ENCODE peak calls at places on chromosomes 12 and 14, in nine cellular contexts. B, K, Y, Z, O, H, M, P and C are unnamed samples.

GRCh38 chr12:113190761-113191160 is 5.2 kb downstream of the RITA1 start:
- DNase-seq in B (peak), K (peak), Y (no peak), Z (no peak), O (no peak), H (peak), M (no peak), P (no peak), C (no peak)

GRCh38 chr12:96140110-96140509 is 54.1 kb upstream of the ELK3 start:
- DNase-seq in B (peak), K (peak), Y (no peak), Z (no peak), O (no peak), H (peak), M (no peak), P (no peak), C (no peak)

GRCh38 chr12:120121766-120122293 is 5.3 kb upstream of the RAB35 start:
- DNase-seq in B (no peak), K (no peak), Y (no peak), Z (no peak), O (no peak), H (no peak), M (no peak), P (no peak), C (no peak)

GRCh38 chr14:89269404-89269803 is 147.6 kb downstream of the FOXN3 start:
- DNase-seq in B (no peak), K (no peak), Y (no peak), Z (no peak), O (no peak), H (no peak), M (no peak), P (no peak), C (no peak)

GRCh38 chr14:64194404-64194803 is 99.8 kb downstream of the ESR2 start:
- DNase-seq in B (no peak), K (no peak), Y (no peak), Z (no peak), O (no peak), H (no peak), M (no peak), P (no peak), C (no peak)

GRCh38 chr14:55301722-55302121 is 30.5 kb downstream of the FBXO34 start:
- DNase-seq in B (peak), K (peak), Y (no peak), Z (no peak), O (no peak), H (peak), M (no peak), P (peak), C (no peak)

GRCh38 chr12:9910716-9911421 is 21.3 kb downstream of the CLEC2A start:
- DNase-seq in B (peak), K (no peak), Y (no peak), Z (no peak), O (no peak), H (peak), M (no peak), P (no peak), C (no peak)

GRCh38 chr14:94110552-94111181 is at the start of gene IFI27:
- DNase-seq in B (no peak), K (peak), Y (peak), Z (peak), O (peak), H (no peak), M (no peak), P (peak), C (no peak)

GRCh38 chr14:100714205-100714781 is 12.4 kb upstream of the DLK1 start:
- DNase-seq in B (no peak), K (no peak), Y (no peak), Z (no peak), O (no peak), H (no peak), M (no peak), P (peak), C (no peak)

GRCh38 chr14:24690492-24690891 is 56.5 kb upstream of the GZMB start:
- DNase-seq in B (no peak), K (no peak), Y (no peak), Z (peak), O (no peak), H (no peak), M (no peak), P (no peak), C (no peak)

GRCh38 chr12:115794659-115795081 is 482.8 kb downstream of the MED13L start:
- DNase-seq in B (no peak), K (no peak), Y (no peak), Z (no peak), O (no peak), H (no peak), M (no peak), P (no peak), C (no peak)

GRCh38 chr14:103662591-103662990 is 33.6 kb downstream of the KLC1 start:
- DNase-seq in B (no peak), K (no peak), Y (no peak), Z (no peak), O (no peak), H (no peak), M (no peak), P (no peak), C (no peak)

GRCh38 chr12:78473136-78473535 is 391.4 kb upstream of the SYT1 start:
- DNase-seq in B (no peak), K (peak), Y (no peak), Z (no peak), O (no peak), H (peak), M (no peak), P (no peak), C (no peak)

GRCh38 chr14:90615444-90616095 is 200.7 kb downstream of the TTC7B start:
- DNase-seq in B (no peak), K (no peak), Y (peak), Z (no peak), O (no peak), H (no peak), M (peak), P (no peak), C (no peak)

GRCh38 chr14:88837495-88837894 is 13.0 kb downstream of the TTC8 start:
- DNase-seq in B (no peak), K (no peak), Y (no peak), Z (no peak), O (no peak), H (no peak), M (no peak), P (no peak), C (no peak)

GRCh38 chr14:76846331-76847047 is 20.3 kb downstream of the LRRC74A start:
- DNase-seq in B (peak), K (no peak), Y (no peak), Z (no peak), O (no peak), H (no peak), M (no peak), P (no peak), C (no peak)

GRCh38 chr12:110059651-110060000 is 11.3 kb upstream of the C12orf76 start:
- DNase-seq in B (no peak), K (no peak), Y (no peak), Z (no peak), O (no peak), H (no peak), M (no peak), P (no peak), C (no peak)

GRCh38 chr12:123109319-123109772 is 41.5 kb downstream of the PITPNM2 start:
- DNase-seq in B (no peak), K (no peak), Y (no peak), Z (no peak), O (no peak), H (no peak), M (no peak), P (peak), C (no peak)

GRCh38 chr14:82052778-82053177 is 519.1 kb upstream of the SEL1L start:
- DNase-seq in B (no peak), K (no peak), Y (no peak), Z (no peak), O (no peak), H (no peak), M (no peak), P (no peak), C (no peak)

GRCh38 chr12:69512820-69513219 is 42.6 kb downstream of the FRS2 start:
- DNase-seq in B (no peak), K (peak), Y (no peak), Z (no peak), O (no peak), H (peak), M (no peak), P (no peak), C (no peak)

GRCh38 chr12:120856980-120857379 is 47.2 kb downstream of the SPPL3 start:
- DNase-seq in B (peak), K (peak), Y (no peak), Z (no peak), O (no peak), H (no peak), M (no peak), P (no peak), C (no peak)

GRCh38 chr14:33646692-33647260 is 304.1 kb downstream of the EGLN3 start:
- DNase-seq in B (no peak), K (peak), Y (no peak), Z (no peak), O (no peak), H (no peak), M (no peak), P (no peak), C (no peak)

GRCh38 chr12:30268036-30268435 is 427.6 kb downstream of the IPO8 start:
- DNase-seq in B (no peak), K (no peak), Y (no peak), Z (no peak), O (no peak), H (no peak), M (no peak), P (no peak), C (no peak)

GRCh38 chr12:51534216-51534615 is 56.8 kb upstream of the SCN8A start:
- DNase-seq in B (no peak), K (no peak), Y (no peak), Z (no peak), O (no peak), H (no peak), M (no peak), P (no peak), C (no peak)

GRCh38 chr14:31947680-31948580 is 129.2 kb upstream of the ARHGAP5 start:
- DNase-seq in B (no peak), K (no peak), Y (no peak), Z (no peak), O (no peak), H (no peak), M (no peak), P (no peak), C (no peak)

GRCh38 chr14:82854131-82854530 is 1320.5 kb upstream of the SEL1L start:
- DNase-seq in B (no peak), K (no peak), Y (no peak), Z (no peak), O (no peak), H (no peak), M (no peak), P (no peak), C (no peak)

GRCh38 chr14:55329999-55330710 is 58.9 kb downstream of the FBXO34 start:
- DNase-seq in B (no peak), K (peak), Y (no peak), Z (no peak), O (no peak), H (peak), M (no peak), P (no peak), C (no peak)

GRCh38 chr12:44817687-44818086 is 58.4 kb downstream of the NELL2 start:
- DNase-seq in B (no peak), K (no peak), Y (no peak), Z (no peak), O (no peak), H (no peak), M (no peak), P (no peak), C (no peak)

GRCh38 chr14:90201344-90201743 is 55.0 kb upstream of the PSMC1 start:
- DNase-seq in B (no peak), K (no peak), Y (no peak), Z (no peak), O (no peak), H (no peak), M (no peak), P (no peak), C (no peak)

GRCh38 chr14:87111141-87111540 is 881.8 kb downstream of the GALC start:
- DNase-seq in B (no peak), K (no peak), Y (no peak), Z (no peak), O (no peak), H (no peak), M (no peak), P (no peak), C (no peak)

GRCh38 chr12:131849700-131850553 is 21.7 kb downstream of the MMP17 start:
- DNase-seq in B (no peak), K (no peak), Y (no peak), Z (no peak), O (no peak), H (no peak), M (no peak), P (no peak), C (no peak)

GRCh38 chr12:81034926-81035325 is 43.0 kb upstream of the ACSS3 start:
- DNase-seq in B (no peak), K (no peak), Y (no peak), Z (no peak), O (no peak), H (no peak), M (no peak), P (no peak), C (no peak)